ENCODE peak calls at places on chromosomes 4 and X, in seven cellular contexts. O is IMR-90, H is foreskin keratinocyte, D is Karpas-422, U is heart left ventricle, J is BE2C, X is colonic mucosa. M is an unnamed sample. For H3K4me1, the result is how much of the 10 kb centered on the place peaks cover.

GRCh38 chr4:76571274-76571673 is 136.2 kb downstream of the SHROOM3 start:
- DNase-seq in O (no peak), H (no peak), D (no peak), U (no peak), J (no peak), X (no peak), M (peak)

GRCh38 chr4:78293348-78293747 is 236.2 kb downstream of the FRAS1 start:
- DNase-seq in O (peak), H (no peak), D (no peak), U (no peak), J (no peak), X (no peak), M (no peak)

GRCh38 chr4:110612631-110613269 is 10.1 kb downstream of the PITX2 start:
- DNase-seq in O (no peak), H (no peak), D (no peak), U (no peak), J (no peak), X (no peak), M (no peak)

GRCh38 chrX:73214366-73215094 is at the start of gene NAP1L2:
- DNase-seq in O (no peak), H (peak), D (no peak), U (peak), J (no peak), X (peak), M (peak)

GRCh38 chrX:16633754-16634153 is 16.2 kb upstream of the S100G start:
- DNase-seq in O (peak), H (no peak), D (no peak), U (no peak), J (no peak), X (no peak), M (no peak)

GRCh38 chr4:81606796-81607550 is 135.3 kb upstream of the RASGEF1B start:
- DNase-seq in O (no peak), H (no peak), D (no peak), U (peak), J (no peak), X (peak), M (no peak)

GRCh38 chr4:153232768-153233167 is 28.5 kb downstream of the TRIM2 start:
- DNase-seq in O (no peak), H (no peak), D (peak), U (peak), J (peak), X (peak), M (no peak)

GRCh38 chr4:78019494-78019893 is 37.6 kb upstream of the FRAS1 start:
- DNase-seq in O (no peak), H (no peak), D (no peak), U (no peak), J (no peak), X (no peak), M (no peak)

GRCh38 chr4:88630756-88631155 is 38.5 kb downstream of the HERC3 start:
- DNase-seq in O (peak), H (peak), D (no peak), U (no peak), J (no peak), X (no peak), M (no peak)

GRCh38 chrX:150456466-150456865 is 93.3 kb downstream of the MAMLD1 start:
- DNase-seq in O (no peak), H (peak), D (peak), U (no peak), J (no peak), X (no peak), M (no peak)

GRCh38 chrX:38940547-38940946 is 139.3 kb downstream of the MID1IP1 start:
- DNase-seq in O (peak), H (no peak), D (no peak), U (no peak), J (no peak), X (no peak), M (no peak)

GRCh38 chr4:140800686-140801085 is 44.5 kb upstream of the TBC1D9 start:
- DNase-seq in O (no peak), H (no peak), D (no peak), U (no peak), J (no peak), X (no peak), M (no peak)

GRCh38 chrX:153414838-153415552 is 3.7 kb downstream of the ZFP92 start:
- DNase-seq in O (no peak), H (no peak), D (no peak), U (no peak), J (no peak), X (no peak), M (no peak)

GRCh38 chrX:150696264-150696789 is 3.1 kb downstream of the MTMR1 start:
- DNase-seq in O (no peak), H (no peak), D (no peak), U (no peak), J (no peak), X (no peak), M (no peak)

GRCh38 chr4:52932586-52933482 is 70.7 kb downstream of the RASL11B start:
- DNase-seq in O (peak), H (no peak), D (no peak), U (no peak), J (no peak), X (no peak), M (no peak)

GRCh38 chr4:131296192-131296591 is 1852.9 kb upstream of the PCDH10 start:
- DNase-seq in O (no peak), H (no peak), D (no peak), U (no peak), J (no peak), X (no peak), M (no peak)

GRCh38 chrX:11908371-11908770 is 150.3 kb downstream of the MSL3 start:
- DNase-seq in O (no peak), H (no peak), D (peak), U (no peak), J (no peak), X (no peak), M (no peak)

GRCh38 chr4:185396724-185397402 is at the start of gene ANKRD37:
- DNase-seq in O (peak), H (no peak), D (no peak), U (peak), J (no peak), X (peak), M (peak)

GRCh38 chr4:5701971-5702370 is 6.4 kb downstream of the EVC2 start:
- DNase-seq in O (no peak), H (no peak), D (no peak), U (no peak), J (no peak), X (no peak), M (no peak)

GRCh38 chr4:45453258-45453841 is 670.5 kb downstream of the GABRG1 start:
- DNase-seq in O (no peak), H (peak), D (peak), U (no peak), J (peak), X (no peak), M (no peak)

GRCh38 chr4:54676062-54676461 is 18.3 kb downstream of the KIT start:
- DNase-seq in O (no peak), H (no peak), D (no peak), U (no peak), J (no peak), X (no peak), M (no peak)

GRCh38 chr4:184439856-184440592 is 34.3 kb downstream of the IRF2 start:
- DNase-seq in O (peak), H (no peak), D (no peak), U (no peak), J (no peak), X (no peak), M (peak)

GRCh38 chr4:26105815-26106699 is 192.0 kb downstream of the SMIM20 start:
- DNase-seq in O (peak), H (no peak), D (no peak), U (no peak), J (no peak), X (no peak), M (no peak)

GRCh38 chrX:118189628-118190027 is 73.0 kb upstream of the KLHL13 start:
- DNase-seq in O (no peak), H (no peak), D (no peak), U (peak), J (peak), X (no peak), M (no peak)

GRCh38 chr4:27913738-27914137 is 1053.1 kb downstream of the STIM2 start:
- DNase-seq in O (no peak), H (no peak), D (no peak), U (no peak), J (no peak), X (no peak), M (no peak)

GRCh38 chr4:17762705-17763104 is 18.7 kb downstream of the FAM184B start:
- DNase-seq in O (peak), H (peak), D (peak), U (no peak), J (peak), X (no peak), M (no peak)

GRCh38 chr4:24924309-24924781 is 11.5 kb upstream of the CCDC149 start:
- DNase-seq in O (peak), H (no peak), D (no peak), U (no peak), J (no peak), X (no peak), M (no peak)

GRCh38 chr4:80587861-80588385 is 252.4 kb downstream of the CFAP299 start:
- DNase-seq in O (no peak), H (peak), D (no peak), U (no peak), J (no peak), X (no peak), M (no peak)

GRCh38 chr4:20430555-20430954 is 178.8 kb downstream of the SLIT2 start:
- DNase-seq in O (peak), H (no peak), D (no peak), U (no peak), J (no peak), X (no peak), M (no peak)

GRCh38 chrX:20372533-20372932 is 105.8 kb upstream of the RPS6KA3 start:
- DNase-seq in O (no peak), H (no peak), D (no peak), U (no peak), J (no peak), X (no peak), M (no peak)

GRCh38 chr4:73917081-73917501 is 47.9 kb downstream of the CXCL1 start:
- DNase-seq in O (peak), H (peak), D (no peak), U (no peak), J (no peak), X (no peak), M (no peak)

GRCh38 chr4:8594097-8595038 is 1.8 kb downstream of the CPZ start:
- DNase-seq in O (peak), H (no peak), D (peak), U (no peak), J (peak), X (peak), M (peak)

DNA sequence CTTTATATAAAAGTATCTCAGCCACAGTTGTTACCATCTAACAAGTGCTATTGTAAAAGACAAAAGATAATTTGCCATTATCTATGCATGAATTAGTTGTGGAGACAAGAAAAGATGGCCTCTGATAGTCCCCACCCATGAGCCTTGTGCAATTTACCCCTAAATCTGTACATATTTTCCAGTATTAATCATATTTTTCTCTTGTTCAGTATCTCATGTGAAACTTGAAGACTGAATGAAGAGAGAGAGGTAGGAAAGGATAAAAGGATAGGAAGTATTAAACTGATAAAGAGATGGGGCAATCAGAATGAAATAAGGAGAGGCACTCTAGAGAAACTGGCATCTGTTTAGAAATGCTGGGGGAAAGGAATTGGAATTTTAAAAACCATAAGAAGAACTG is 3.7 kb downstream of the MYOZ2 start:
- DNase-seq in O (no peak), H (no peak), D (no peak), U (no peak), J (no peak), X (no peak), M (no peak)
- H3K4me1 ChIP-seq in O (under half), H (under half), D (under half), U (under half), J (under half), X (under half), M (under half)

GRCh38 chr4:170111546-170111945 is 21.8 kb upstream of the AADAT start:
- DNase-seq in O (no peak), H (no peak), D (no peak), U (no peak), J (no peak), X (no peak), M (no peak)
- H3K4me1 ChIP-seq in O (under half), H (under half), D (under half), U (under half), J (under half), X (under half), M (under half)

GRCh38 chr4:7350396-7350795 is 84.3 kb downstream of the PSAPL1 start:
- DNase-seq in O (no peak), H (no peak), D (no peak), U (no peak), J (no peak), X (no peak), M (no peak)

GRCh38 chr4:7353046-7353790 is 81.5 kb downstream of the PSAPL1 start:
- DNase-seq in O (no peak), H (no peak), D (no peak), U (no peak), J (no peak), X (no peak), M (no peak)

GRCh38 chr4:7351014-7351413 is 83.7 kb downstream of the PSAPL1 start:
- DNase-seq in O (no peak), H (no peak), D (no peak), U (no peak), J (no peak), X (no peak), M (no peak)

GRCh38 chr4:7353846-7354610 is 80.7 kb downstream of the PSAPL1 start:
- DNase-seq in O (no peak), H (no peak), D (no peak), U (no peak), J (no peak), X (no peak), M (no peak)

DNA sequence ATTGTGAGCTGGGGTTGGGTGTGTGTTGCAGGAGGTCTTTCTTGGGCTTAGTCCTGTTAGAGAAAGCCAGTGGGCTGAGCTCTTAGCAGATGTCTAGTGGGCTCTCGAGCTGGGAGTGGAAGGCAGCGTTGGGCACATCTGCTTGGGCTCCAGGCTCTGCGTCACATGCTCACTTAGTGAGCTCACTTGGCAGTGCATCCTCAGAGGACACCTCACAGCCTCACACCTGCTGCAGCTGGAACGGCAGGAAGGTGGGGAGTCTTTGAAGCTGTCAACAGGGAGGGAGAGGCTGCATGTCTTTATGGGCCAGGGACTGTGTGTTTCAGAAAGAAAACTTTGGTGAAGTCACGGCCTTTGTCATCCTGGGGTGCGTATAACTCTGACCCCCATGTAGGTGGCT is 82.2 kb downstream of the PSAPL1 start:
- DNase-seq in O (no peak), H (no peak), D (no peak), U (peak), J (no peak), X (no peak), M (no peak)
- H3K4me1 ChIP-seq in O (under half), H (under half), D (under half), U (under half), J (under half), X (under half), M (under half)

GRCh38 chr4:10107111-10108091 is 9.2 kb downstream of the WDR1 start:
- DNase-seq in O (peak), H (no peak), D (no peak), U (no peak), J (no peak), X (no peak), M (no peak)

GRCh38 chr4:10105421-10105820 is 11.2 kb downstream of the WDR1 start:
- DNase-seq in O (no peak), H (no peak), D (no peak), U (no peak), J (no peak), X (no peak), M (no peak)

GRCh38 chr4:10106421-10107039 is 10.1 kb downstream of the WDR1 start:
- DNase-seq in O (peak), H (peak), D (no peak), U (peak), J (no peak), X (peak), M (peak)

GRCh38 chr4:10104991-10105276 is 11.7 kb downstream of the WDR1 start:
- DNase-seq in O (no peak), H (no peak), D (no peak), U (no peak), J (no peak), X (no peak), M (no peak)

DNA sequence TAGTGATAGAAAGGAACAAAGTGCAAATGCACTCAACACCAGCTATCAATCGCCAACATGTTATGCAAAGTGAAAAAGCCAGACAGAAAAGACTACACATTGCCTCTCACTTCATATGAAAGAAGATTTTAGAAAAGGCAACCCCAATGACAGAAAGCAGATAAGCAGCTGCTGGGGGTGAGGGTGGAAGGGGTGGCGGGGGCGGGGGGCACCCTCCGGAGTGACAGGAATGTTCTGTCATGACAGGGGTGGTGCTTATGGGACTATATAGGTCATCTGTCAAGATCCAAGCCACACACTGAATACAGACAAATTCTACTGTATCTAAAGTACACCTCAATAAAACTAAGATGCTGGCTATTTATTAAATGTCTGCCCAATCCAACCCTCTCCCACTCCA is 10.7 kb downstream of the WDR1 start:
- DNase-seq in O (no peak), H (no peak), D (no peak), U (no peak), J (no peak), X (no peak), M (no peak)
- H3K4me1 ChIP-seq in O (half or more), H (half or more), D (under half), U (half or more), J (under half), X (under half), M (under half)